ENCODE peak calls at places on chromosomes 4 and X, in six cellular contexts. M is NCI-H1417, X is glomerular endothelial cell, H is thoracic aorta, J is mesenchymal stem cell, Z is RKO. L is an unnamed sample.

GRCh38 chr4:8760561-8760960 is 111.1 kb downstream of the HMX1 start:
- DNase-seq in M (no peak), X (no peak), H (no peak), J (no peak), Z (no peak), L (no peak)

GRCh38 chrX:110391086-110391485 is 32.4 kb downstream of the RTL9 start:
- DNase-seq in M (no peak), X (no peak), H (no peak), J (no peak), Z (no peak), L (no peak)

GRCh38 chr4:83197555-83198235 is 83.2 kb upstream of the PLAC8 start:
- DNase-seq in M (no peak), X (no peak), H (no peak), J (no peak), Z (no peak), L (peak)

GRCh38 chrX:56995271-56995994 is at the start of gene SPIN3:
- DNase-seq in M (peak), X (no peak), H (peak), J (peak), Z (peak), L (peak)

GRCh38 chr4:87423313-87424031 is 1.1 kb downstream of the NUDT9 start:
- DNase-seq in M (no peak), X (no peak), H (no peak), J (peak), Z (peak), L (no peak)

GRCh38 chr4:2347190-2347589 is 71.3 kb downstream of the ZFYVE28 start:
- DNase-seq in M (no peak), X (no peak), H (no peak), J (no peak), Z (no peak), L (no peak)

GRCh38 chrX:5051831-5052491 is 1176.7 kb downstream of the NLGN4X start:
- DNase-seq in M (no peak), X (no peak), H (peak), J (peak), Z (peak), L (peak)

GRCh38 chr4:5019274-5019673 is at the start of gene CYTL1:
- DNase-seq in M (no peak), X (no peak), H (no peak), J (no peak), Z (no peak), L (no peak)

GRCh38 chrX:109818921-109819320 is 85.9 kb upstream of the ACSL4 start:
- DNase-seq in M (peak), X (no peak), H (no peak), J (no peak), Z (no peak), L (no peak)

GRCh38 chr4:158818595-158818994 is 49.8 kb downstream of the FNIP2 start:
- DNase-seq in M (no peak), X (no peak), H (no peak), J (no peak), Z (no peak), L (no peak)

GRCh38 chr4:127141857-127142256 is 490.9 kb upstream of the INTU start:
- DNase-seq in M (no peak), X (no peak), H (no peak), J (peak), Z (no peak), L (peak)

GRCh38 chr4:142126890-142127497 is 490.6 kb downstream of the IL15 start:
- DNase-seq in M (peak), X (peak), H (no peak), J (peak), Z (peak), L (peak)

GRCh38 chr4:8044244-8044643 is 104.6 kb upstream of the AFAP1 start:
- DNase-seq in M (peak), X (no peak), H (no peak), J (no peak), Z (no peak), L (no peak)

GRCh38 chrX:6071755-6072154 is 156.9 kb downstream of the NLGN4X start:
- DNase-seq in M (no peak), X (no peak), H (no peak), J (no peak), Z (no peak), L (no peak)

GRCh38 chrX:150690126-150690525 is 3.1 kb upstream of the MTMR1 start:
- DNase-seq in M (no peak), X (no peak), H (no peak), J (peak), Z (peak), L (no peak)

GRCh38 chrX:152733261-152733975 is at the start of the genes CSAG1 and MAGEA12:
- DNase-seq in M (no peak), X (no peak), H (no peak), J (no peak), Z (no peak), L (no peak)

GRCh38 chrX:43728002-43728401 is 71.9 kb downstream of the MAOA start:
- DNase-seq in M (no peak), X (no peak), H (no peak), J (no peak), Z (no peak), L (no peak)

GRCh38 chrX:150167482-150168324 is 195.4 kb upstream of the MAMLD1 start:
- DNase-seq in M (no peak), X (no peak), H (no peak), J (no peak), Z (no peak), L (no peak)

GRCh38 chr4:63786181-63786580 is 623.1 kb downstream of the TECRL start:
- DNase-seq in M (no peak), X (no peak), H (no peak), J (no peak), Z (no peak), L (no peak)

L was measured in gastrocnemius medialis.